ENCODE peak calls at places on chromosome 14, in five cellular contexts. B is NCI-H1105, H is HuH-7.5, K is OCI-M1, N is neural crest cell. F is an unnamed sample.

GRCh38 chr14:54447231-54447692 is 6.1 kb upstream of the CNIH1 start:
- DNase-seq in N (no peak), H (peak), K (no peak), B (no peak), F (no peak)

GRCh38 chr14:90592655-90593054 is 195.8 kb downstream of the CALM1 start:
- DNase-seq in B (no peak), N (no peak), H (no peak), K (no peak), F (peak)

GRCh38 chr14:95234426-95234825 is 77.1 kb upstream of the DICER1 start:
- DNase-seq in H (no peak), B (no peak), N (no peak), K (no peak), F (no peak)

GRCh38 chr14:60561845-60562746 is 53.1 kb downstream of the SIX6 start:
- DNase-seq in B (peak), N (peak), K (peak), H (peak), F (peak)

GRCh38 chr14:101476931-101477553 is 84.3 kb upstream of the DIO3 start:
- DNase-seq in K (no peak), H (peak), B (no peak), N (no peak), F (no peak)

GRCh38 chr14:63770187-63770807 is 42.4 kb upstream of the SGPP1 start:
- DNase-seq in K (peak), H (peak), N (peak), B (no peak), F (no peak)

GRCh38 chr14:69346710-69347109 is 51.4 kb downstream of the ERH start:
- DNase-seq in N (peak), K (peak), B (no peak), H (peak), F (peak)

GRCh38 chr14:50647282-50647681 is 20.8 kb downstream of the SAV1 start:
- DNase-seq in B (no peak), H (no peak), K (no peak), N (no peak), F (no peak)

GRCh38 chr14:49982522-49982951 is 89.7 kb downstream of the ARF6 start:
- DNase-seq in K (no peak), H (no peak), B (no peak), N (no peak), F (no peak)

GRCh38 chr14:89952581-89952980 is 1.9 kb downstream of the EFCAB11 start:
- DNase-seq in B (no peak), N (no peak), K (no peak), H (no peak), F (no peak)

GRCh38 chr14:63923422-63923752 is 70.6 kb downstream of the SYNE2 start:
- DNase-seq in H (no peak), B (no peak), N (no peak), K (no peak), F (no peak)

GRCh38 chr14:92726135-92726932 is 22.1 kb downstream of the LGMN start:
- DNase-seq in H (no peak), N (no peak), K (peak), B (no peak), F (peak)

GRCh38 chr14:74962493-74962892 is 7.1 kb upstream of the PGF start:
- DNase-seq in B (no peak), H (no peak), N (no peak), K (peak), F (no peak)

GRCh38 chr14:92645841-92646478 is 102.5 kb downstream of the LGMN start:
- DNase-seq in H (no peak), K (no peak), N (no peak), B (no peak), F (peak)

GRCh38 chr14:71206766-71207371 is 299.6 kb downstream of the PCNX1 start:
- DNase-seq in B (no peak), K (no peak), H (no peak), N (no peak), F (peak)

GRCh38 chr14:99450266-99450665 is 30.4 kb downstream of the SETD3 start:
- DNase-seq in H (no peak), N (no peak), B (no peak), K (no peak), F (no peak)

GRCh38 chr14:55366271-55366670 is 45.4 kb downstream of the ATG14 start:
- DNase-seq in B (no peak), N (no peak), H (no peak), K (no peak), F (no peak)

F was measured in right cardiac atrium.